ENCODE peak calls at places on chromosome 1, in ten cellular contexts. T, C, A, F, Y, O, J, I, R and W are unnamed samples.

GRCh38 chr1:227273557-227273956 is 44.7 kb downstream of the CDC42BPA start:
- DNase-seq in I (no peak), J (peak), R (no peak), Y (no peak), F (no peak), O (no peak), A (no peak), T (peak), C (no peak), W (no peak)

GRCh38 chr1:41673806-41674205 is 189.3 kb upstream of the EDN2 start:
- DNase-seq in Y (no peak), A (no peak), O (no peak), T (no peak), C (no peak), R (peak), J (no peak), F (no peak), I (no peak), W (no peak)

GRCh38 chr1:228289996-228290881 is 82.4 kb downstream of the OBSCN start:
- DNase-seq in A (peak), J (no peak), F (no peak), I (no peak), O (no peak), Y (no peak), C (no peak), R (no peak), T (no peak), W (no peak)

GRCh38 chr1:67668660-67669059 is 16.3 kb upstream of the GADD45A start:
- DNase-seq in Y (no peak), A (no peak), I (no peak), R (no peak), J (no peak), C (no peak), T (no peak), F (no peak), O (no peak), W (no peak)

GRCh38 chr1:168583571-168583970 is 7.2 kb downstream of the XCL1 start:
- DNase-seq in C (no peak), O (no peak), Y (no peak), T (no peak), R (no peak), F (no peak), A (no peak), I (no peak), J (peak), W (no peak)

GRCh38 chr1:68230901-68231626 is 1.3 kb downstream of the WLS start:
- DNase-seq in F (no peak), C (no peak), I (no peak), R (no peak), J (no peak), A (no peak), O (peak), T (peak), Y (no peak), W (no peak)

GRCh38 chr1:53376742-53377437 is 49.0 kb upstream of the LRP8 start:
- DNase-seq in A (no peak), J (no peak), R (no peak), F (no peak), C (no peak), I (no peak), T (peak), O (no peak), Y (no peak), W (no peak)

GRCh38 chr1:92923664-92924063 is 37.6 kb downstream of the DIPK1A start:
- DNase-seq in J (no peak), I (no peak), C (no peak), A (no peak), O (no peak), Y (no peak), R (no peak), F (no peak), T (no peak), W (no peak)

GRCh38 chr1:116168277-116169032 is 57.3 kb downstream of the MAB21L3 start:
- DNase-seq in Y (peak), I (peak), R (peak), A (peak), F (no peak), O (peak), T (peak), J (peak), C (peak), W (no peak)

GRCh38 chr1:85259118-85259865 is at the start of gene C1orf52:
- DNase-seq in R (peak), T (peak), F (peak), A (peak), J (peak), Y (peak), I (peak), C (peak), O (peak), W (peak)